ENCODE peak calls at places on chromosome 9, in ten cellular contexts. A, S, D, Z, I, L, N, M, R and F are unnamed samples.

GRCh38 chr9:20373263-20373662 is 249.0 kb downstream of the MLLT3 start:
- DNase-seq in A (no peak), S (no peak), D (no peak), Z (no peak), I (no peak), L (no peak), N (no peak), M (no peak), R (peak), F (no peak)

GRCh38 chr9:6689893-6690634 is 44.5 kb upstream of the GLDC start:
- DNase-seq in A (no peak), S (no peak), D (no peak), Z (no peak), I (no peak), L (no peak), N (no peak), M (no peak), R (peak), F (no peak)

GRCh38 chr9:94743035-94743954 is 16.8 kb downstream of the AOPEP start:
- DNase-seq in A (no peak), S (no peak), D (no peak), Z (peak), I (no peak), L (no peak), N (no peak), M (no peak), R (no peak), F (no peak)

GRCh38 chr9:110095238-110095637 is 112.7 kb downstream of the C9orf152 start:
- DNase-seq in A (no peak), S (no peak), D (no peak), Z (peak), I (no peak), L (no peak), N (no peak), M (peak), R (no peak), F (no peak)

GRCh38 chr9:29830815-29831214 is 2257.5 kb upstream of the C9orf72 start:
- DNase-seq in A (no peak), S (peak), D (no peak), Z (peak), I (no peak), L (no peak), N (peak), M (no peak), R (no peak), F (no peak)

GRCh38 chr9:109118802-109119438 is 827 bp downstream of the TMEM245 start:
- DNase-seq in A (no peak), S (no peak), D (no peak), Z (no peak), I (no peak), L (no peak), N (no peak), M (peak), R (peak), F (no peak)

GRCh38 chr9:31210982-31211570 is 1173.4 kb upstream of the ACO1 start:
- DNase-seq in A (no peak), S (no peak), D (no peak), Z (peak), I (no peak), L (peak), N (no peak), M (no peak), R (no peak), F (no peak)

GRCh38 chr9:93468763-93469456 is 15.5 kb upstream of the FAM120AOS start:
- DNase-seq in A (no peak), S (no peak), D (no peak), Z (peak), I (no peak), L (no peak), N (no peak), M (peak), R (no peak), F (no peak)

GRCh38 chr9:132973166-132973565 is 5.3 kb upstream of the GFI1B start:
- DNase-seq in A (no peak), S (no peak), D (no peak), Z (no peak), I (no peak), L (no peak), N (no peak), M (no peak), R (no peak), F (no peak)